ENCODE peak calls at places on chromosomes 5 and 9, in four cellular contexts. P, F, M and J are unnamed samples.

GRCh38 chr9:84397151-84397728 is 56.7 kb upstream of the SLC28A3 start:
- DNase-seq in P (peak; percentile 81), F (peak; percentile 78), M (peak; percentile 63), J (peak; percentile 76)

GRCh38 chr9:89309608-89310485 is 1.1 kb upstream of the CKS2 start:
- DNase-seq in P (no peak), F (no peak), M (no peak), J (peak; percentile 88)

GRCh38 chr9:99748690-99749089 is 73.0 kb upstream of the NR4A3 start:
- DNase-seq in P (no peak), F (no peak), M (no peak), J (no peak)

GRCh38 chr5:150001660-150002493 is 1.3 kb downstream of the HMGXB3 start:
- DNase-seq in P (no peak), F (peak; percentile 56), M (peak; percentile 75), J (peak; percentile 84)

GRCh38 chr5:39399135-39400036 is 25.4 kb downstream of the DAB2 start:
- DNase-seq in P (no peak), F (no peak), M (peak; percentile 98), J (peak; percentile 91)

GRCh38 chr5:41637424-41637823 is 127.0 kb upstream of the PLCXD3 start:
- DNase-seq in P (peak; percentile 47), F (peak; percentile 58), M (no peak), J (peak; percentile 68)

GRCh38 chr5:123138774-123139173 is 49.7 kb downstream of the PRDM6 start:
- DNase-seq in P (no peak), F (no peak), M (no peak), J (peak; percentile 88)

GRCh38 chr5:124238350-124238749 is 508.1 kb downstream of the ZNF608 start:
- DNase-seq in P (no peak), F (no peak), M (no peak), J (no peak)

GRCh38 chr5:147751156-147751830 is 31.2 kb downstream of the JAKMIP2 start:
- DNase-seq in P (no peak), F (no peak), M (no peak), J (no peak)

GRCh38 chr5:150514708-150515211 is 6.8 kb downstream of the NDST1 start:
- DNase-seq in P (no peak), F (no peak), M (peak; percentile 54), J (no peak)

GRCh38 chr9:8962084-8962483 is 1162.5 kb upstream of the DMAC1 start:
- DNase-seq in P (no peak), F (no peak), M (no peak), J (no peak)

GRCh38 chr5:127746756-127747155 is 43.6 kb downstream of the CCDC192 start:
- DNase-seq in P (no peak), F (no peak), M (peak; percentile 55), J (no peak)

GRCh38 chr5:88142801-88143692 is 125.6 kb downstream of the TMEM161B start:
- DNase-seq in P (peak; percentile 46), F (no peak), M (no peak), J (peak; percentile 22)

GRCh38 chr9:132597073-132597775 is 14.8 kb downstream of the BARHL1 start:
- DNase-seq in P (no peak), F (no peak), M (no peak), J (no peak)

GRCh38 chr5:94326579-94326978 is 291.8 kb downstream of the KIAA0825 start:
- DNase-seq in P (no peak), F (no peak), M (no peak), J (no peak)

GRCh38 chr5:133397432-133397831 is 214.9 kb downstream of the FSTL4 start:
- DNase-seq in P (peak; percentile 37), F (peak; percentile 18), M (no peak), J (no peak)

GRCh38 chr5:113202904-113203716 is 226.5 kb downstream of the DCP2 start:
- DNase-seq in P (no peak), F (peak; percentile 41), M (peak; percentile 63), J (peak; percentile 98)
- H4K5ac ChIP-seq in P (no peak overlapping the region), F (no peak overlapping the region), M (no peak overlapping the region), J (no peak overlapping the region)

GRCh38 chr5:16580382-16580781 is 36.4 kb downstream of the RETREG1 start:
- DNase-seq in P (no peak), F (no peak), M (no peak), J (no peak)
- H4K8ac ChIP-seq in P (no peak overlapping the region), F (no peak overlapping the region), M (no peak overlapping the region), J (no peak overlapping the region)

DNA sequence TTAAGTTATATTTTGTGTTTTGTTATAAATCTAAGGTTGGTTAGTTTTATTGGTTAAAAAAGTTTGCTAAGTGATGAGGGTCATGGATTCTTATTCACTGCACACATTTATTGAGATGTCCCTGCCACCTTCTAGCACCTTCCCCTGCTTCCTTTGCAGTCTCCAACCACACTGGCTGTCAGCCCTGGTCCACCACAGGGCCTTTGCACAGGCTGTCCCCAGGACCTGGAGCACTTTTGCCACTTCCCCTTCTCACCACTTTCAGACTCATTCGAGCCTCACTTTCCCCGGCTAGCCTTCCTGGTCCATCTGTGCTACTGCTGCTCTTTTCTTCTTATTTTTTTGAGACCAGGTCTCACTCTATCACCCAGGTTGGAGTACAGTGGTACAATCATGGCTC is 45.3 kb downstream of the ARHGAP26 start:
- DNase-seq in P (no peak), F (no peak), M (no peak), J (no peak)
- H3K18ac ChIP-seq in P (no peak overlapping the region), F (no peak overlapping the region), M (no peak overlapping the region), J (no peak overlapping the region)

DNA sequence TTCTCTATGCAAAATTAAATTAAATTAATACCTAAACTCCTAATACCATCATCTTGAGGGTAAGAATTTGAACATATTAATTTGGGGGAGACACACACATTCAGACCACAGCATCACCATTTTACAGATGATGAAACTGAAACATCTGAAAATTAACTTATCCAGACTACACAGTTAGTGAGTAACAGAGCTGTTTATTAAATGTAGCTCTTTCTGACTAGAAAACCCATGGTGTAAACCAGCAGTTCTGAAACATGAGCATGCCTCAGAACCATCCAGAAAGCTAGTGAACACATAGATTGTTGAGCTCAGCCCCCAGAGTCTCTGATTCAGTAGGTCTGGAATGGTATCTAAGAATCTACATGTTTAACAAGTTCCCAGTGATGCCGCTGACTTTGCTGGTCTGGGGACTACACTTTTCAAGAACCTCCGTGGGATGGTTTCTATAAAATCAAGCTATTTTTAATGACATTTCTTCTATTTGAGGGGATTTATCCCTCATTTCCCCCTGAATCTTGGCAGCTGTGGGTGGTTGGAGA is 113.5 kb downstream of the RORB start:
- DNase-seq in P (no peak), F (no peak), M (no peak), J (peak; percentile 23)
- H4K5ac ChIP-seq in P (no peak overlapping the region), F (no peak overlapping the region), M (no peak overlapping the region), J (no peak overlapping the region)

GRCh38 chr5:106956187-106956586 is 714.5 kb downstream of the EFNA5 start:
- DNase-seq in P (no peak), F (no peak), M (no peak), J (peak; percentile 22)

GRCh38 chr5:106956901-106957300 is 713.8 kb downstream of the EFNA5 start:
- DNase-seq in P (no peak), F (no peak), M (no peak), J (no peak)

GRCh38 chr5:106959447-106959846 is 711.3 kb downstream of the EFNA5 start:
- DNase-seq in P (no peak), F (no peak), M (no peak), J (no peak)

GRCh38 chr5:106962464-106963230 is 708.1 kb downstream of the EFNA5 start:
- DNase-seq in P (no peak), F (no peak), M (no peak), J (peak; percentile 54)

DNA sequence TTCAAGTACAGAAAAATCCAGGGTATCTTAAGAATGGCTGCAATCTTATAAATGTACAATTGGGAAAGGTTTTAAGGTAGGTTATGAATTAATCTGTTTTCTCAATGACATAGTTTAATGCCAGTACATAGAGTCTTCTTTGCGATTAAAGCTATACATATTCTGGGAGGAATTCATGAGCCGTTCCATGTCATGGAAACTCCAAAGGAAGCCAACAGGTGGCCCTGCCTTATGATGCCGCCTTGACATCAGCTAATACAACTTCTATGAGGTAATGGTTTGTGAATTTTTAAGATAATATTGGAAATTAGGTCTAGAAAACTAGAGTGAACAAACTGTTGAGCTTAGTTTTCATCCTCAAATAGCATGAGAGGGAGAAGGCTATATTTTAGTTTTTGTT is 713.4 kb downstream of the EFNA5 start:
- DNase-seq in P (no peak), F (no peak), M (no peak), J (no peak)
- H4K8ac ChIP-seq in P (no peak overlapping the region), F (no peak overlapping the region), M (no peak overlapping the region), J (no peak overlapping the region)

DNA sequence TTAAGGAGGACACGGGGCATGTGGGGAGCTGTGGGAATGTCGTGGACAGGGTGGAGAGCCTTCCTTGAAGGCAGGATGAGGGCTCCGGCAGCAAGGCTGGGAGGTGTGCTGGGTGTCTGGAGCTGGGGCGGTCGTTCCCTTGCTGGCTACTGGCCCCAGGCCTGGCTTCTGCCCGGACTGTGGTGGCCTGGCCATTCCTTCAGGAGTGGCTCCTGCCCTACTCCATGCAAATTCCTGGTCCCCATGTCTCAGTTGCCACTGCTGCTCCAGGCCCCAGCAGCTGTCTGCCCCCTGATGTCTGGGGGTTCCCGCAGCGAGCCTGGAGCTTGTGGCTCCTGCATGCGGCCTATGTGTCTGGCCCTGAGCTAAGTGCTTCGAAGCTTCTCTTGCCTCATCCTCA is 21.9 kb downstream of the IER5L start:
- DNase-seq in P (no peak), F (no peak), M (no peak), J (no peak)
- H3K18ac ChIP-seq in P (no peak overlapping the region), F (no peak overlapping the region), M (no peak overlapping the region), J (no peak overlapping the region)

GRCh38 chr9:78813602-78814180 is 516.8 kb downstream of the PSAT1 start:
- DNase-seq in P (no peak), F (no peak), M (no peak), J (no peak)
- H4K5ac ChIP-seq in P (no peak overlapping the region), F (no peak overlapping the region), M (no peak overlapping the region), J (no peak overlapping the region)

GRCh38 chr5:56530739-56531138 is 284.6 kb upstream of the MAP3K1 start:
- DNase-seq in P (no peak), F (no peak), M (no peak), J (no peak)

GRCh38 chr5:56532411-56532935 is 282.9 kb upstream of the MAP3K1 start:
- DNase-seq in P (no peak), F (no peak), M (no peak), J (no peak)

GRCh38 chr5:56535347-56535746 is 280.0 kb upstream of the MAP3K1 start:
- DNase-seq in P (no peak), F (no peak), M (no peak), J (peak; percentile 75)

GRCh38 chr5:56530031-56530430 is 285.3 kb upstream of the MAP3K1 start:
- DNase-seq in P (no peak), F (no peak), M (no peak), J (no peak)

GRCh38 chr5:56534102-56534501 is 281.2 kb upstream of the MAP3K1 start:
- DNase-seq in P (no peak), F (no peak), M (no peak), J (peak; percentile 34)
- H4K8ac ChIP-seq in P (no peak overlapping the region), F (no peak overlapping the region), M (no peak overlapping the region), J (no peak overlapping the region)

GRCh38 chr9:123104807-123105206 is 71.3 kb downstream of the GPR21 start:
- DNase-seq in P (no peak), F (no peak), M (no peak), J (no peak)
- H3K18ac ChIP-seq in P (no peak overlapping the region), F (no peak overlapping the region), M (no peak overlapping the region), J (no peak overlapping the region)